ENCODE peak calls at places on chromosomes 4 and X, in six cellular contexts. Z is NCI-H1417; C is HCT116; T is central memory CD4-positive, alpha-beta T cell; V is adipocyte; S is mucosa of descending colon. H is an unnamed sample.

GRCh38 chrX:115571712-115572111 is 10.7 kb downstream of the PLS3 start:
- DNase-seq in T (no peak), Z (no peak), S (no peak), C (no peak), V (no peak), H (no peak)

GRCh38 chr4:57077550-57078311 is 32.5 kb downstream of the IGFBP7 start:
- DNase-seq in C (no peak), S (no peak), V (peak; percentile 57), T (no peak), Z (no peak), H (no peak)

GRCh38 chr4:185879666-185880312 is 67.8 kb upstream of the SORBS2 start:
- DNase-seq in Z (no peak), S (no peak), C (no peak), V (no peak), T (no peak), H (no peak)

GRCh38 chrX:40146471-40147398 is 49.0 kb upstream of the BCOR start:
- DNase-seq in Z (peak; percentile 71), S (no peak), C (no peak), T (no peak), V (peak; percentile 66), H (no peak)

GRCh38 chr4:15006416-15007024 is 4.2 kb downstream of the CPEB2 start:
- DNase-seq in V (peak; percentile 52), T (peak; percentile 31), S (no peak), C (no peak), Z (no peak), H (no peak)

GRCh38 chr4:59388359-59388758 is 1811.8 kb upstream of the ADGRL3 start:
- DNase-seq in C (no peak), V (no peak), T (no peak), Z (no peak), S (no peak), H (no peak)

GRCh38 chrX:128754130-128754529 is 701.9 kb upstream of the ACTRT1 start:
- DNase-seq in C (no peak), T (no peak), V (no peak), Z (peak; percentile 21), S (no peak), H (no peak)

GRCh38 chrX:9611436-9612145 is 146.7 kb downstream of the TBL1X start:
- DNase-seq in S (no peak), Z (peak; percentile 77), C (no peak), V (no peak), T (no peak), H (no peak)

GRCh38 chr4:10704050-10704810 is 19.7 kb upstream of the CLNK start:
- DNase-seq in T (no peak), C (no peak), S (no peak), Z (no peak), V (no peak), H (no peak)

GRCh38 chrX:18448416-18448815 is 23.0 kb downstream of the CDKL5 start:
- DNase-seq in C (no peak), T (no peak), V (no peak), S (no peak), Z (no peak), H (no peak)

GRCh38 chrX:125090046-125090445 is 229.6 kb upstream of the TEX13C start:
- DNase-seq in C (no peak), S (no peak), T (no peak), V (no peak), Z (peak; percentile 60), H (no peak)

GRCh38 chr4:96354036-96354712 is 514.3 kb downstream of the PDHA2 start:
- DNase-seq in S (no peak), Z (no peak), T (no peak), C (no peak), V (peak; percentile 17), H (no peak)

GRCh38 chr4:174119051-174119450 is 164.4 kb downstream of the FBXO8 start:
- DNase-seq in T (no peak), Z (no peak), C (no peak), V (peak; percentile 72), S (no peak), H (no peak)

GRCh38 chr4:87304659-87305277 is 17.9 kb downstream of the HSD17B13 start:
- DNase-seq in Z (no peak), V (peak; percentile 25), C (no peak), T (no peak), S (no peak), H (no peak)

GRCh38 chr4:89657931-89658700 is 178.8 kb downstream of the SNCA start:
- DNase-seq in S (no peak), T (no peak), Z (no peak), V (peak; percentile 78), C (peak; percentile 28), H (no peak)

GRCh38 chr4:19791422-19792113 is 460.1 kb upstream of the SLIT2 start:
- DNase-seq in C (no peak), T (no peak), V (no peak), S (no peak), Z (no peak), H (no peak)

GRCh38 chr4:163063891-163064290 is 102.8 kb downstream of the NAF1 start:
- DNase-seq in S (no peak), C (peak; percentile 63), Z (no peak), V (no peak), T (no peak), H (no peak)

GRCh38 chr4:120049732-120050494 is 16.7 kb downstream of the MAD2L1 start:
- DNase-seq in Z (peak; percentile 66), T (peak; percentile 59), C (peak; percentile 52), S (no peak), V (peak; percentile 94), H (peak; percentile 92)

GRCh38 chr4:164509951-164510350 is 244.0 kb upstream of the SMIM31 start:
- DNase-seq in T (no peak), Z (no peak), S (no peak), V (no peak), C (no peak), H (no peak)

GRCh38 chr4:144611850-144612249 is 34.1 kb upstream of the HHIP start:
- DNase-seq in V (no peak), T (no peak), C (peak; percentile 26), S (no peak), Z (peak; percentile 23), H (no peak)

GRCh38 chr4:25108556-25108955 is 51.7 kb downstream of the SEPSECS start:
- DNase-seq in T (no peak), V (no peak), S (no peak), Z (no peak), C (no peak), H (no peak)

GRCh38 chrX:31423575-31424284 is 351.9 kb upstream of the FTHL17 start:
- DNase-seq in C (no peak), T (no peak), V (peak; percentile 73), S (no peak), Z (peak; percentile 43), H (no peak)

GRCh38 chr4:145019346-145019745 is 78.7 kb downstream of the ANAPC10 start:
- DNase-seq in S (no peak), C (no peak), T (no peak), V (no peak), Z (no peak), H (no peak)

GRCh38 chrX:137425273-137425902 is 140.5 kb upstream of the ZIC3 start:
- DNase-seq in S (no peak), C (no peak), Z (no peak), T (no peak), V (no peak), H (no peak)

GRCh38 chr4:111839186-111839585 is 306.1 kb upstream of the FAM241A start:
- DNase-seq in T (no peak), C (no peak), V (no peak), Z (no peak), S (no peak), H (no peak)

GRCh38 chr4:119337010-119337409 is 15.1 kb upstream of the FABP2 start:
- DNase-seq in T (no peak), Z (no peak), S (no peak), C (no peak), V (peak; percentile 38), H (no peak)

GRCh38 chrX:36640232-36640631 is 367.9 kb upstream of the FAM47C start:
- DNase-seq in S (no peak), C (no peak), T (no peak), Z (no peak), V (no peak), H (no peak)

GRCh38 chrX:96430756-96431455 is 253.7 kb upstream of the DIAPH2 start:
- DNase-seq in V (no peak), T (no peak), C (no peak), S (no peak), Z (no peak), H (no peak)

GRCh38 chrX:101037231-101037630 is 14.7 kb downstream of the TRMT2B start:
- DNase-seq in S (no peak), Z (no peak), T (no peak), C (no peak), V (no peak), H (no peak)

GRCh38 chr4:145289403-145290076 is 109.2 kb upstream of the OTUD4 start:
- DNase-seq in C (no peak), Z (no peak), T (no peak), S (no peak), V (peak; percentile 61), H (no peak)

GRCh38 chr4:109658871-109659410 is 44.3 kb downstream of the CASP6 start:
- DNase-seq in S (no peak), C (no peak), T (no peak), Z (no peak), V (no peak), H (no peak)

H was measured in osteocyte.